ENCODE peak calls at places on chromosomes 11 and 22, in eight cellular contexts. U is tibial nerve, M is PC-9, H is body of pancreas, E is MM.1S, P is tibial artery, V is AG04449, R is heart left ventricle. I is an unnamed sample.

GRCh38 chr11:128179512-128179911 is 407.8 kb downstream of the ETS1 start:
- DNase-seq in M (no peak), U (no peak), E (no peak), V (no peak), H (no peak), P (no peak), R (no peak), I (no peak)

GRCh38 chr22:39932918-39933649 is 27.1 kb upstream of the TMA7B start:
- DNase-seq in H (peak; percentile 52), M (no peak), P (no peak), R (no peak), U (no peak), V (no peak), E (peak; percentile 38), I (peak; percentile 57)

GRCh38 chr22:46007003-46007847 is 30.3 kb upstream of the WNT7B start:
- DNase-seq in P (peak; percentile 89), H (peak; percentile 54), V (no peak), R (peak; percentile 86), M (peak; percentile 89), E (no peak), U (no peak), I (no peak)

GRCh38 chr11:59710136-59710847 is 3.4 kb downstream of the OR10V1 start:
- DNase-seq in E (no peak), V (no peak), P (no peak), M (no peak), U (no peak), H (no peak), R (no peak), I (no peak)

GRCh38 chr11:126997196-126997595 is 3.4 kb downstream of the KIRREL3 start:
- DNase-seq in H (no peak), M (no peak), P (no peak), V (no peak), E (no peak), R (no peak), U (no peak), I (no peak)

GRCh38 chr11:60831143-60831500 is 10.8 kb upstream of the CCDC86 start:
- DNase-seq in U (peak; percentile 89), P (peak; percentile 88), R (peak; percentile 80), E (peak; percentile 87), V (no peak), M (peak; percentile 74), H (peak; percentile 87), I (peak; percentile 84)

GRCh38 chr22:29080061-29080975 is 7.5 kb downstream of the KREMEN1 start:
- DNase-seq in U (peak; percentile 71), V (no peak), R (no peak), P (no peak), H (no peak), M (peak; percentile 77), E (no peak), I (no peak)

GRCh38 chr11:117706322-117706814 is 90.6 kb downstream of the DSCAML1 start:
- DNase-seq in U (no peak), M (no peak), R (no peak), P (peak; percentile 7), H (no peak), V (no peak), E (no peak), I (no peak)

GRCh38 chr11:75508051-75508561 is 17.6 kb downstream of the GDPD5 start:
- DNase-seq in P (no peak), H (no peak), E (no peak), V (no peak), M (peak; percentile 54), U (no peak), R (no peak), I (no peak)

GRCh38 chr11:34278175-34278574 is 79.6 kb downstream of the ABTB2 start:
- DNase-seq in R (no peak), H (no peak), M (no peak), U (no peak), P (no peak), V (no peak), E (no peak), I (no peak)

GRCh38 chr11:111635706-111636045 is 33.4 kb downstream of the SIK2 start:
- DNase-seq in U (peak; percentile 14), P (no peak), V (no peak), H (peak; percentile 28), M (no peak), E (no peak), R (peak; percentile 58), I (no peak)

GRCh38 chr11:111793863-111794262 is 27.7 kb upstream of the PPP2R1B start:
- DNase-seq in H (no peak), U (no peak), M (no peak), P (no peak), E (no peak), R (peak; percentile 59), V (peak; percentile 57), I (no peak)

GRCh38 chr11:104524276-104524675 is 360.3 kb upstream of the PDGFD start:
- DNase-seq in H (no peak), R (no peak), V (no peak), P (no peak), E (no peak), U (no peak), M (no peak), I (no peak)

GRCh38 chr11:124762624-124763155 is 600 bp upstream of the ESAM start:
- DNase-seq in V (no peak), U (no peak), E (peak; percentile 27), M (no peak), H (no peak), R (no peak), P (peak; percentile 76), I (peak; percentile 55)

GRCh38 chr22:40498454-40499186 is 128.2 kb downstream of the SGSM3 start:
- DNase-seq in E (no peak), P (no peak), H (no peak), U (no peak), V (peak; percentile 84), R (no peak), M (peak; percentile 100), I (no peak)

GRCh38 chr11:116513894-116514293 is 258.9 kb downstream of the BUD13 start:
- DNase-seq in M (no peak), R (no peak), U (no peak), H (peak; percentile 48), E (peak; percentile 59), V (no peak), P (peak; percentile 41), I (peak; percentile 49)

GRCh38 chr22:32205974-32206773 is 1.3 kb upstream of the RFPL2 start:
- DNase-seq in P (no peak), M (no peak), V (no peak), H (no peak), U (no peak), R (no peak), E (no peak), I (no peak)

GRCh38 chr11:118200901-118201680 is 23.7 kb downstream of the JAML start:
- DNase-seq in H (no peak), V (no peak), U (no peak), E (no peak), P (no peak), R (no peak), M (no peak), I (no peak)

GRCh38 chr11:131910491-131911387 is 540.3 kb downstream of the NTM start:
- DNase-seq in P (no peak), M (no peak), R (no peak), H (no peak), V (no peak), U (no peak), E (no peak), I (peak; percentile 52)

GRCh38 chr22:49760630-49761571 is 66.8 kb downstream of the BRD1 start:
- DNase-seq in R (no peak), U (no peak), P (peak; percentile 47), E (peak; percentile 70), M (no peak), V (no peak), H (no peak), I (peak; percentile 66)

GRCh38 chr11:121965330-121965729 is 150.7 kb downstream of the BLID start:
- DNase-seq in P (no peak), H (no peak), V (no peak), U (no peak), M (no peak), R (peak; percentile 30), E (no peak), I (no peak)

GRCh38 chr22:47515384-47516125 is 753.1 kb downstream of the TBC1D22A start:
- DNase-seq in U (no peak), P (no peak), V (no peak), M (no peak), R (no peak), H (no peak), E (peak; percentile 64), I (no peak)
- TF ChIP-seq CTCF in U (no peak), P (no peak), V (no peak), M (peak; percentile 35), R (no peak), H (no peak), E (peak; percentile 62), I (no peak)

DNA sequence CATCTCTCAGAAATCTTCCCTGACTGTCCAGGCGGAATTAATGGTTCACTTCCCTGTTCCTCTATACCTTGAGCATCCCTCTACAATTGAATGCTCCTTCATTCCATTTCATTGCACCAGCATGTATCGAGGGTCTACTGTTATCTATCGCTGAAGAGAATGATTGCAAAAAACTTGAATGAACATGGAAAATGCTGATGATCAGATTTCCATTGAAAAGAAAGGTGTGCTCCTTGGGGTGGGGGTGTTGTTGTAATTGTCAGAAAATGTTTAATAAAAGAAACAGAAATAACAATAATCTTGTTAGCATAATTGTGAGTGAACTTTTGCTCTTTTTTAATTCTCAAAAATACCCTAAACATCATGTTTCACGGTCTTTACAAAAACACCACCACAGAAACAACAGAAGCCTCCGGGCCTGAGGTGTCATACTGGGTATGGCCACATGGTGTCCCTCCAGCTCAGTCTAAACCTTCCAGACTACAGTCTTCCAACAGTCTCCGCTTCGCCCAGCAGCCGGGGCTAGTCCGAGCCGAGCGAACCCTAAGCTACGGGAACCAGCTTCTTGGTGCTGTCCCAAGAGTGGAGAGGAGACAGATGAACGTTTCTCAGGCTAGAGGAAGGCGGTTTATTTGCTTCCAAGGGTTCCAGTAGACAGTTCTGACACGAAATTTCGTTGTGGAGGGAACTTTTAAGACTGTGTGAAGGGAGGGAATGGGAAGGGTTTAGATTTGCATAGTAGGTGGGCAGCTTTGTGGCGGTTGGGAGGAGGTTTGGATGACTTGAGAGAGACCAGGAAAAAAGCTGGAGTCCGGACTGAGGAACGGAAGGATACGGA is 75.8 kb upstream of the ZBED5 start:
- DNase-seq in H (peak; percentile 92), R (peak; percentile 91), E (peak; percentile 92), V (peak; percentile 73), P (peak; percentile 95), U (peak; percentile 95), M (peak; percentile 77), I (peak; percentile 83)
- TF ChIP-seq CTCF in H (peak; percentile 98), R (peak; percentile 97), E (peak; percentile 95), V (peak; percentile 90), P (peak; percentile 94), U (peak; percentile 95), M (peak; percentile 85), I (peak; percentile 90)

DNA sequence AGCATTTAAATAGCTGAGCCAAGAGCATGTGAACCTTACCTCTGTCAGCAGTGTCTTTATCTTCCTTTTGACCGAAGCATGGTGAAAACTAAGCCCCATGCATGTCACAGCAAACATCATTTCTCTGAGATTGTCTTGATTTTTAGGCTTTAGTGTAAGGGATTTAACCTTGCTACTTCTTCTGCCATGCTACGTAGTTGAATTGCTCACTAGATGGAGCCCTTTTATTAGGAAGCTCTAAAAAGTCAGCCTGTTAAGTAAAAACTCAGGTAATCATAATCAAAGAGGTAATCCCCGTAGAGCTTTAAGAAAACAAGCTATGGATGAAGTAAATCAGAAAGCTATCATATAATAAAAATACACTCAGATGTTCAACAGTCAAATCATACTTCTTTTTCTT is 149.5 kb downstream of the PGR start:
- DNase-seq in M (no peak), R (no peak), E (no peak), H (no peak), U (no peak), P (no peak), V (no peak), I (no peak)
- TF ChIP-seq CTCF in M (peak; percentile 57), R (peak; percentile 51), E (peak; percentile 21), H (no peak), U (no peak), P (peak; percentile 51), V (no peak), I (peak; percentile 22)

GRCh38 chr11:450809-451451 is 851 bp downstream of the PTDSS2 start:
- DNase-seq in E (peak; percentile 79), U (peak; percentile 71), M (peak; percentile 52), R (peak; percentile 44), V (peak; percentile 10), H (peak; percentile 66), P (no peak), I (peak; percentile 71)
- TF ChIP-seq CTCF in E (peak; percentile 47), U (no peak), M (no peak), R (no peak), V (peak; percentile 31), H (no peak), P (no peak), I (no peak)